ENCODE peak calls at places on chromosomes 4 and X, in ten cellular contexts. H is GM23248, Q is endothelial cell of umbilical vein, V is PC-3, S is Karpas-422, L is hepatocyte, I is neuronal stem cell, W is MM.1S, O is SK-N-SH, F is fibroblast of lung. R is an unnamed sample.
A peak's percentile ranks its signal among the peaks of the same experiment; 100 is the strongest.

GRCh38 chr4:4599886-4600285 is 58.0 kb upstream of the STX18 start:
- DNase-seq in Q (peak; percentile 7), H (no peak), I (no peak), S (no peak), V (no peak), L (no peak), F (no peak), O (no peak), W (no peak), R (no peak)

GRCh38 chr4:136526517-136526916 is 1005.8 kb downstream of the PCDH18 start:
- DNase-seq in V (no peak), L (no peak), F (peak; percentile 12), I (no peak), S (no peak), Q (peak; percentile 62), W (no peak), H (no peak), O (no peak), R (no peak)

GRCh38 chr4:121145430-121145829 is 18.7 kb downstream of the TNIP3 start:
- DNase-seq in V (no peak), I (no peak), L (no peak), O (no peak), S (no peak), F (no peak), H (no peak), Q (no peak), W (no peak), R (no peak)

GRCh38 chr4:86978709-86979108 is 43.9 kb downstream of the AFF1 start:
- DNase-seq in V (no peak), H (no peak), I (no peak), L (no peak), S (no peak), W (no peak), Q (no peak), O (no peak), F (no peak), R (no peak)

GRCh38 chr4:175469519-175469918 is 342.5 kb downstream of the GPM6A start:
- DNase-seq in L (peak; percentile 13), O (no peak), I (no peak), Q (no peak), S (no peak), F (no peak), H (peak; percentile 52), W (no peak), V (peak; percentile 70), R (no peak)

GRCh38 chr4:37892641-37893040 is 1.8 kb downstream of the TBC1D1 start:
- DNase-seq in W (peak; percentile 15), H (no peak), Q (no peak), I (no peak), O (no peak), F (no peak), L (no peak), V (no peak), S (peak; percentile 65), R (peak; percentile 74)

GRCh38 chr4:15479089-15479912 is 9.6 kb downstream of the CC2D2A start:
- DNase-seq in O (peak; percentile 74), F (peak; percentile 94), Q (peak; percentile 89), V (peak; percentile 81), I (peak; percentile 80), L (peak; percentile 86), W (peak; percentile 23), H (peak; percentile 92), S (peak; percentile 74), R (peak; percentile 44)

GRCh38 chrX:43805579-43805978 is 76.7 kb downstream of the MAOB start:
- DNase-seq in O (no peak), I (no peak), W (no peak), Q (no peak), F (peak; percentile 52), V (peak; percentile 83), S (no peak), H (peak; percentile 12), L (no peak), R (no peak)

GRCh38 chr4:143617994-143618679 is 82.3 kb downstream of the FREM3 start:
- DNase-seq in O (no peak), I (no peak), S (no peak), F (no peak), V (no peak), W (no peak), Q (no peak), L (no peak), H (no peak), R (no peak)

GRCh38 chr4:91826186-91826585 is 477.6 kb upstream of the GRID2 start:
- DNase-seq in W (no peak), I (no peak), O (no peak), V (peak; percentile 92), Q (no peak), S (no peak), H (no peak), F (no peak), L (no peak), R (no peak)

GRCh38 chr4:37970702-37971101 is 10.5 kb downstream of the PTTG2 start:
- DNase-seq in S (peak; percentile 85), Q (peak; percentile 49), F (peak; percentile 21), H (peak; percentile 60), W (peak; percentile 62), L (no peak), I (no peak), O (peak; percentile 32), V (peak; percentile 59), R (peak; percentile 64)

GRCh38 chr4:106238819-106239420 is 77.1 kb downstream of the TBCK start:
- DNase-seq in O (peak; percentile 21), W (peak; percentile 41), I (peak; percentile 27), F (peak; percentile 39), S (peak; percentile 77), V (peak; percentile 45), Q (peak; percentile 40), L (peak; percentile 60), H (peak; percentile 59), R (peak; percentile 38)

GRCh38 chr4:53499791-53500190 is 91.5 kb downstream of the LNX1 start:
- DNase-seq in I (no peak), W (no peak), F (no peak), S (no peak), L (no peak), O (no peak), Q (no peak), V (no peak), H (no peak), R (no peak)

GRCh38 chr4:105895609-105896460 is 564 bp downstream of the NPNT start:
- DNase-seq in S (no peak), L (peak; percentile 68), I (peak; percentile 37), V (peak; percentile 35), F (no peak), W (peak; percentile 62), O (peak; percentile 40), H (peak; percentile 19), Q (no peak), R (no peak)

GRCh38 chr4:152937280-152937534 is 1.1 kb downstream of the FHDC1 start:
- DNase-seq in V (no peak), L (no peak), H (no peak), O (no peak), Q (no peak), S (no peak), I (no peak), F (no peak), W (no peak), R (no peak)

GRCh38 chr4:8152090-8152864 is 6.3 kb downstream of the ABLIM2 start:
- DNase-seq in S (no peak), F (no peak), I (no peak), O (no peak), H (no peak), V (no peak), L (no peak), Q (no peak), W (no peak), R (no peak)

GRCh38 chr4:26766142-26766541 is 94.5 kb upstream of the STIM2 start:
- DNase-seq in W (no peak), L (no peak), O (no peak), V (no peak), F (no peak), H (no peak), I (no peak), S (no peak), Q (no peak), R (no peak)

GRCh38 chrX:110146521-110146920 is 143.6 kb downstream of the TMEM164 start:
- DNase-seq in V (peak; percentile 72), S (peak; percentile 83), F (peak; percentile 77), I (peak; percentile 31), W (peak; percentile 48), O (peak; percentile 55), Q (peak; percentile 36), H (peak; percentile 47), L (peak; percentile 67), R (peak; percentile 38)

GRCh38 chr4:82562553-82562854 is 716 bp upstream of the TMEM150C start:
- DNase-seq in V (no peak), O (no peak), I (no peak), W (no peak), L (no peak), H (no peak), S (no peak), F (no peak), Q (no peak), R (no peak)
- H2AFZ ChIP-seq in V (peak overlapping the region; percentile 79), O (peak overlapping the region; percentile 77), I (peak overlapping the region; percentile 91), W (no peak overlapping the region), L (peak overlapping the region; percentile 76), H (peak overlapping the region; percentile 88), S (no peak overlapping the region), F (no peak overlapping the region), Q (peak overlapping the region; percentile 96), R (no peak overlapping the region)

GRCh38 chrX:30864383-30864785 is 24.7 kb downstream of the TAB3 start:
- DNase-seq in L (no peak), Q (no peak), W (no peak), S (no peak), F (peak; percentile 3), I (no peak), V (no peak), H (no peak), O (no peak), R (no peak)
- H2AFZ ChIP-seq in L (no peak overlapping the region), Q (no peak overlapping the region), W (no peak overlapping the region), S (no peak overlapping the region), F (no peak overlapping the region), I (no peak overlapping the region), V (no peak overlapping the region), H (no peak overlapping the region), O (no peak overlapping the region), R (no peak overlapping the region)

DNA sequence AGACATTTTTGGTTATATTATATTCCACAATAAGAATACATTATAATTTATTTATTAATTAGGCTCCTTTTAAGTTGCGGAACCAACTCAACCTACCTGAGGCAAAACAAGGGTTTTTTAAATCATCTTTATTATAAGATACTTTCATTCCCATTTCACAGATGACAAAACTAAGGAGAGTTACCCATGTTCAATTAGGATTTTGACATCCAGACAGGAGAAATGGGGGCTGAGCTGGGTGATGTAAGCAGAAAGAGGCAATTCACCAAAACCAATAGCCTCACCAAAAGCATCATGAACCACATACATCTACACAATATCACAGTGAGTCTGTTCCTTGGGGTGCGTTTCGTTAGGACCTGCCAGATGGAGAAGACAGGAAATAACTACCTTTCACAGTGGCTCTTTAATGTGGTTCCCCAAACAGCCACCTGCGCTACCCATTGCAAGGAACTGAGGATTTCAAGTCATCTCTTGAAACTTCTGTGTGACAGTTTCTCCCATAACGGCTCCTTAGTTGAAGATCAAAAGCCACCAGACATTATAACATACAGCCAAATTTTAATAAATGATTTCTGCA is 190.5 kb upstream of the LEF1 start:
- DNase-seq in L (no peak), H (no peak), I (no peak), W (peak; percentile 94), O (no peak), Q (no peak), S (no peak), F (no peak), V (no peak), R (peak; percentile 73)
- H2AFZ ChIP-seq in L (no peak overlapping the region), H (no peak overlapping the region), I (no peak overlapping the region), W (no peak overlapping the region), O (no peak overlapping the region), Q (no peak overlapping the region), S (no peak overlapping the region), F (no peak overlapping the region), V (no peak overlapping the region), R (no peak overlapping the region)

GRCh38 chrX:80512924-80513323 is 92.7 kb downstream of the TENT5D start:
- DNase-seq in V (no peak), W (no peak), H (no peak), Q (no peak), I (no peak), L (no peak), F (no peak), S (no peak), O (no peak), R (no peak)
- H2AFZ ChIP-seq in V (no peak overlapping the region), W (no peak overlapping the region), H (no peak overlapping the region), Q (no peak overlapping the region), I (no peak overlapping the region), L (no peak overlapping the region), F (no peak overlapping the region), S (no peak overlapping the region), O (no peak overlapping the region), R (no peak overlapping the region)